ENCODE peak calls at places on chromosomes 6 and 20, in seven cellular contexts. O is uterus, B is ascending aorta, Z is RWPE1, I is endothelial cell of umbilical vein, Y is neural crest cell, W is OCI-LY7. P is an unnamed sample.

GRCh38 chr6:15961630-15962448 is 167.0 kb upstream of the MYLIP start:
- DNase-seq in W (no peak), B (no peak), O (no peak), Z (no peak), Y (no peak), I (no peak), P (no peak)

GRCh38 chr20:7694940-7695567 is 245.2 kb downstream of the HAO1 start:
- DNase-seq in I (no peak), W (no peak), Y (no peak), B (no peak), Z (no peak), O (no peak), P (no peak)

GRCh38 chr6:24583463-24584389 is 62.3 kb downstream of the KIAA0319 start:
- DNase-seq in I (peak), B (no peak), Z (peak), W (peak), O (peak), Y (peak), P (peak)

GRCh38 chr6:84866715-84867114 is 102.3 kb upstream of the TBX18 start:
- DNase-seq in B (no peak), O (no peak), I (no peak), W (no peak), Y (no peak), Z (no peak), P (no peak)

GRCh38 chr20:23782366-23782983 is 31.7 kb upstream of the CST1 start:
- DNase-seq in B (no peak), I (peak), W (peak), Z (peak), O (no peak), Y (peak), P (peak)

GRCh38 chr6:106165885-106166485 is 79.8 kb downstream of the PRDM1 start:
- DNase-seq in O (no peak), Z (no peak), Y (no peak), W (no peak), B (no peak), I (no peak), P (no peak)

GRCh38 chr6:45984347-45984746 is 31.3 kb downstream of the CLIC5 start:
- DNase-seq in B (no peak), Z (no peak), I (no peak), Y (no peak), W (no peak), O (no peak), P (no peak)

GRCh38 chr20:728022-728944 is 40.0 kb downstream of the SLC52A3 start:
- DNase-seq in O (no peak), I (peak), Z (peak), W (peak), B (no peak), Y (peak), P (peak)

GRCh38 chr20:35013421-35014411 is 58.0 kb downstream of the MYH7B start:
- DNase-seq in Z (no peak), Y (no peak), I (no peak), O (no peak), W (no peak), B (no peak), P (no peak)

GRCh38 chr6:98579941-98580340 is 254.4 kb upstream of the POU3F2 start:
- DNase-seq in O (no peak), I (no peak), W (no peak), B (no peak), Z (no peak), Y (no peak), P (no peak)

GRCh38 chr6:39243809-39244208 is 14.5 kb upstream of the KCNK5 start:
- DNase-seq in B (no peak), O (no peak), Z (no peak), I (no peak), W (no peak), Y (no peak), P (no peak)

GRCh38 chr6:53634184-53634631 is 31.3 kb downstream of the KLHL31 start:
- DNase-seq in O (no peak), Z (no peak), I (no peak), W (no peak), Y (no peak), B (no peak), P (no peak)

GRCh38 chr6:136334853-136335252 is 45.2 kb upstream of the BCLAF1 start:
- DNase-seq in Z (no peak), O (no peak), B (no peak), I (no peak), Y (no peak), W (no peak), P (peak)

GRCh38 chr6:1607557-1608221 is 2.0 kb upstream of the FOXC1 start:
- DNase-seq in Z (no peak), Y (no peak), O (no peak), I (peak), B (no peak), W (no peak), P (peak)

GRCh38 chr6:168619560-168620314 is 178.8 kb downstream of the SMOC2 start:
- DNase-seq in I (no peak), W (no peak), B (no peak), Z (no peak), Y (no peak), O (no peak), P (no peak)

GRCh38 chr6:38436726-38437465 is 202.8 kb downstream of the BTBD9 start:
- DNase-seq in Z (peak), B (no peak), I (peak), W (no peak), Y (no peak), O (no peak), P (no peak)

GRCh38 chr20:15316556-15316955 is 979.1 kb upstream of the FLRT3 start:
- DNase-seq in B (no peak), Y (no peak), Z (no peak), O (no peak), I (no peak), W (no peak), P (no peak)

GRCh38 chr6:53517021-53517420 is 27.9 kb downstream of the GCLC start:
- DNase-seq in W (no peak), B (no peak), O (no peak), I (no peak), Y (no peak), Z (no peak), P (no peak)

GRCh38 chr6:55694148-55694547 is 115.2 kb upstream of the HMGCLL1 start:
- DNase-seq in I (no peak), Z (peak), W (no peak), O (no peak), Y (peak), B (no peak), P (no peak)

GRCh38 chr6:18997375-18997826 is 610.3 kb downstream of the RNF144B start:
- DNase-seq in O (no peak), Z (peak), Y (no peak), W (peak), B (no peak), I (peak), P (peak)

GRCh38 chr6:52937908-52938307 is 28.4 kb upstream of the GSTA3 start:
- DNase-seq in Y (no peak), O (no peak), Z (no peak), I (no peak), W (no peak), B (no peak), P (no peak)

GRCh38 chr20:10381477-10381876 is 52.5 kb downstream of the MKKS start:
- DNase-seq in O (no peak), I (peak), W (no peak), B (no peak), Y (no peak), Z (no peak), P (no peak)

GRCh38 chr20:11917663-11918062 is at the start of gene BTBD3:
- DNase-seq in W (no peak), B (no peak), I (peak), Z (no peak), Y (no peak), O (peak), P (no peak)

GRCh38 chr6:104623052-104623690 is 236.5 kb downstream of the HACE1 start:
- DNase-seq in O (no peak), W (peak), I (no peak), Z (no peak), B (no peak), Y (no peak), P (peak)
- TF ChIP-seq CTCF in O (no peak), W (peak), I (no peak), Z (peak), B (no peak), Y (peak), P (no peak)

GRCh38 chr6:169719117-169719516 is 5.2 kb downstream of the PHF10 start:
- DNase-seq in Y (no peak), W (no peak), B (no peak), O (no peak), I (no peak), Z (no peak), P (no peak)
- TF ChIP-seq CTCF in Y (no peak), W (no peak), B (no peak), O (no peak), I (no peak), Z (no peak), P (no peak)

DNA sequence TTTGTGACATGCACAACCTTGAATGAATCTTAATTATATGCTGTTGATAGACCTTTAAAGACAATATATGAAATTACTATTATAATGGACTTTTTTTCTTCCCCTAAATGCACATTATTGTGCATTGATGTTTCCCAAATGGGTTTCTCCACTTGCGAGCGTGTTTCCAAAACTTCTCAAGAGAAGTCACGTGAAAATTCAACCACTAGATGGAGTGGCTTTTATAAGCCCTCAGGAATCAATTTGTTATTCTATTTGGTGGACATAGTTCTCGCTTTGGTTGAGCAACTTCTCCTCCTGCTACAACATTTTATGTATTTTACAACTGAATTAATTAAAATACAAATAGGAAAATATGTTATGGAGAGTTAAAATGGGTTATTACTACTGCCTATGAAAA is 9.0 kb downstream of the CNR1 start:
- DNase-seq in Y (no peak), O (no peak), B (no peak), W (no peak), I (no peak), Z (no peak), P (no peak)
- TF ChIP-seq CTCF in Y (peak), O (no peak), B (no peak), W (peak), I (no peak), Z (no peak), P (peak)

DNA sequence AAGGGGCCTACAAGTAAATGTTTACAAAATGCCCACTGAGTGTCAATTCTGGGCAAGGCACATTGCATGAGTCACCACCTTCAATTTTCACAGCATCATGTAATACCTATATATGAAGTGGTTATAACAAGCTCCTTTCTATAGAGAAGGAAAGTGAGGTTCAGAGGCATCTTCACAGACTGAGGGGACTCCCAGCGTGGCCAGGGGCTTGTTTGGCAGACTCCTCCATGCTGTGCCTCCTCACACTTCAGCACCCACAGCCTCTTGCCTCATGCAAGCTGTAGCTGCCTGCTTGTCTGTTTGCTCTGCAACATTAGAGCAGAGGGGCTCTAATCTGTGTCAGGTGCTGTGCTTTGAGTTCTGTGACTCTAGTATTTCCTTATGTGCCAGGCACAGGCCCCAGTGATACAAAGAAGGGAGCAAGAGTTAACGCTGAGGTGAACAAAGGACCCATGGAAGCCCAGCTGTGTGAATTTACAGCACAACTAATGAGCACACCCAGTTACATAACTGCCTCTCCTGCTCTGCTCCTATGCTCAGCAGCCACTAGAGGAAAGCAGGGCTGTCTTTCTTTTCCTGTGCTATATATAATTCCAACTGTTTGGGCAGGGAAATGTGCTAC is 72.3 kb downstream of the ZHX3 start:
- DNase-seq in I (peak), W (no peak), O (peak), B (no peak), Y (no peak), Z (no peak), P (no peak)
- TF ChIP-seq CTCF in I (peak), W (no peak), O (peak), B (no peak), Y (no peak), Z (no peak), P (no peak)

GRCh38 chr20:32034581-32035397 is 17.3 kb upstream of the HCK start:
- DNase-seq in Y (no peak), I (no peak), O (no peak), Z (no peak), W (peak), B (no peak), P (no peak)
- TF ChIP-seq CTCF in Y (no peak), I (peak), O (no peak), Z (no peak), W (peak), B (no peak), P (no peak)

DNA sequence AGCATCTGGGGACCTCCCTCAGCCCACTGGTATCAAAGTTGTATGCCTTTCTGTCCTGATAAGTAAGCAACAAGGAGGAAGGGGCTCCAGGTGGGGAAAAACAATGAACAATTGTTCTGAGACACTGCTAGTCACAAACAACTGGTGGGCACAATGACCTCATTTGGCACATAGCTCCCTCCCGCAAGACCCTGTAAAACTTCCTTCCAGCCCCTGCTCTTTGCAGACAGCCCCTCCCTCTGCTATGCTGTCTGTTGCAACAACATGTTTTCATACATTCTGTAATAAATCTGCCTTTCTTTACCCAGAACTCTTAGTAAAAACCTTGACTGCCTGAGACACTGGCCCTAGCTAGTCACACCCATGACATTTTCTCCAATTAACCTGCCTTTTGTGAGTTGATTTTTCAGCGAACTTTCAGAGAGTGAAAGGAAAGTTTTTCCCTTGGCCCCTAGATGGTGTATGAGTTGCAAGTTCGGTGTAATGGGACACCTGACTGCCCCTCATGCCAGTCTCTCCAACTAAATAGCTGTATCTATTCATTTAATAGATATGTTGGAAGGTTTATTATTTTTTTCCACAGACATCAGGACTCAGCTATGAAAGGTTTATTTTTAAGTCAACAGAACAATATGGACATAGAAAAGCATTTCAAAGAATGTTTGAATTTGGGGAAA is 142.3 kb upstream of the SLC22A16 start:
- DNase-seq in O (no peak), B (no peak), Y (no peak), W (peak), Z (peak), I (peak), P (no peak)
- TF ChIP-seq CTCF in O (no peak), B (no peak), Y (peak), W (peak), Z (peak), I (peak), P (no peak)

GRCh38 chr20:53839423-53840176 is 230.8 kb downstream of the BCAS1 start:
- DNase-seq in B (peak), I (no peak), Y (no peak), Z (no peak), O (no peak), W (peak), P (no peak)

GRCh38 chr20:53840462-53841000 is 229.9 kb downstream of the BCAS1 start:
- DNase-seq in I (no peak), B (no peak), Y (no peak), W (no peak), Z (no peak), O (no peak), P (no peak)

GRCh38 chr20:53837126-53837826 is 233.1 kb downstream of the BCAS1 start:
- DNase-seq in O (no peak), Z (no peak), I (no peak), W (no peak), Y (no peak), B (no peak), P (no peak)

GRCh38 chr20:53841741-53842140 is 228.7 kb downstream of the BCAS1 start:
- DNase-seq in W (no peak), I (no peak), Y (no peak), B (no peak), O (no peak), Z (no peak), P (no peak)

DNA sequence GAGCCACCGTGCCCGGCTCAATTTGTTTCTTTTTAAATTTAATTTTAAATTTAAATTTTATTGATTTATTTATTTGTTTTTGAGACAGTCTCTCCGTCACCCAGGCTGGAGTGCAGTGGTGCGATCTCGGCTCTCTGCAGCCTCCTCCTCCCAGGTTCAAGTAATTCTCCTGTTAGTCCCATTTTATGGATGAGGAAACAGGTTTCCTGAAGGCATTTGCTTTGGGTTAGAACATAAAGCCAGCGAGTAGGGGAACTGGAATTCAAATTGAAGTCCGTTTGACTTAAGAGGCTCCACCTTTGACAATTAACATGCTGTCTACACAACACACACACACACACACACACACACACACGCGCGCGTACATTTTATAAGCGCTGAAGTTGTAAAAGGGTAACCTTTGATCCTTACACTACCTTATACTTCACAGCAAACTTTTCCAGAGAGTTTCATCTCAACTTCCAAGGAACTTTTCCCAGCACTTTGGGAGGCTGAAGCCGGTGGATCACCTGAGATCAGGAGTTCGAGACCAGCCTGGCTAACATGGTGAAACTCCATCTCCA is 232.0 kb downstream of the BCAS1 start:
- DNase-seq in Y (no peak), O (no peak), Z (no peak), W (no peak), B (no peak), I (no peak), P (no peak)
- TF ChIP-seq CTCF in Y (no peak), O (no peak), Z (no peak), W (no peak), B (no peak), I (no peak), P (no peak)

DNA sequence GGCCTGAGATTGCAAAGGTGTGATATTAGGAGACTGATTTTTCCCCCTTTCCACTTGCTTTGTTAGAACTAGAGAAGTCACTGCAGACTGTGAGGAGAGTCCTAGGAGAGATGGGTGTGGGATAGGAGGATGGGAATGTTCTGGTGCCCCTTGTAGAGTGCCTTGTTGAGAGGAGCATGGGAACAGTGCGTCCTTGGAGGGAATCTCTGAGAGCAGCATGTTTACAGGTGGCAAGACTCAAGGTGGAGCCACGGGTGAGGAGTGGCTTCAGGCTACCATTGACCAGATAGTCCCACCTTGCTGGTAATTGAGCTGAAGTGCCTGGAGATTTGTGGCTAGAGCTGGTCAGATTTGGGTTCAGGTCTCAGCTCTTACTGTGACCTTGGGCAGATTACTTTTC is 6.0 kb downstream of the PLCG1 start:
- DNase-seq in B (no peak), Z (no peak), W (no peak), I (no peak), Y (no peak), O (no peak), P (no peak)
- TF ChIP-seq CTCF in B (no peak), Z (no peak), W (no peak), I (no peak), Y (no peak), O (no peak), P (no peak)